ENCODE peak calls at places on chromosome 2, in eight cellular contexts. C is WTC11; V is stimulated activated CD8-positive, alpha-beta memory T cell treated with anti-CD3 and anti-CD28 coated beads, Interleukin-2, amount 100 ng/mL, for 1 hour; I is left ventricle myocardium superior; O is stimulated activated CD4-positive, alpha-beta T cell treated with anti-CD3 and anti-CD28 coated beads, Interleukin-4, amount 100 ng/mL, for 1 hour; U is stimulated activated naive CD8-positive, alpha-beta T cell treated with anti-CD3 and anti-CD28 coated beads, Interleukin-15, Interleukin-2, amounts not matched to agents 100 U/mL and 50 U/mL, for 24 hours; R is PC-3; Y is AG10803. Q is an unnamed sample.

GRCh38 chr2:9802576-9802993 is 40.7 kb upstream of the TAF1B start:
- DNase-seq in C (no peak), V (no peak), I (no peak), O (no peak), U (no peak), R (no peak), Y (no peak), Q (no peak)

GRCh38 chr2:25957743-25958142 is 24.6 kb downstream of the KIF3C start:
- DNase-seq in C (no peak), V (no peak), I (no peak), O (no peak), U (no peak), R (peak), Y (no peak), Q (no peak)

GRCh38 chr2:69946351-69947077 is 14.9 kb downstream of the ASPRV1 start:
- DNase-seq in C (no peak), V (peak), I (no peak), O (peak), U (peak), R (peak), Y (peak), Q (peak)

GRCh38 chr2:206275274-206276160 is 1.1 kb downstream of the ZDBF2 start:
- DNase-seq in C (no peak), V (no peak), I (no peak), O (no peak), U (no peak), R (peak), Y (peak), Q (peak)

GRCh38 chr2:241891988-241892298 is 22.4 kb downstream of the RTP5 start:
- DNase-seq in C (no peak), V (no peak), I (no peak), O (no peak), U (no peak), R (no peak), Y (no peak), Q (no peak)

GRCh38 chr2:110876167-110876999 is 144.0 kb downstream of the ACOXL start:
- DNase-seq in C (peak), V (no peak), I (no peak), O (peak), U (no peak), R (no peak), Y (no peak), Q (no peak)

GRCh38 chr2:101745711-101746694 is 48.5 kb downstream of the MAP4K4 start:
- DNase-seq in C (no peak), V (no peak), I (no peak), O (no peak), U (no peak), R (peak), Y (peak), Q (no peak)

GRCh38 chr2:28729698-28730097 is 21.9 kb upstream of the PPP1CB start:
- DNase-seq in C (no peak), V (no peak), I (no peak), O (no peak), U (no peak), R (peak), Y (peak), Q (no peak)

GRCh38 chr2:218123986-218124385 is 1.8 kb upstream of the CXCR2 start:
- DNase-seq in C (no peak), V (no peak), I (no peak), O (no peak), U (no peak), R (no peak), Y (no peak), Q (no peak)

GRCh38 chr2:138641277-138641676 is 138.9 kb downstream of the NXPH2 start:
- DNase-seq in C (no peak), V (no peak), I (no peak), O (no peak), U (no peak), R (no peak), Y (no peak), Q (no peak)

GRCh38 chr2:237431372-237431771 is 17.4 kb upstream of the COL6A3 start:
- DNase-seq in C (no peak), V (no peak), I (no peak), O (no peak), U (peak), R (peak), Y (peak), Q (no peak)

GRCh38 chr2:231037731-231038482 is 584 bp downstream of the C2orf72 start:
- DNase-seq in C (peak), V (no peak), I (no peak), O (no peak), U (no peak), R (no peak), Y (no peak), Q (no peak)

GRCh38 chr2:175766880-175767279 is 235.2 kb downstream of the LNPK start:
- DNase-seq in C (no peak), V (no peak), I (no peak), O (no peak), U (no peak), R (peak), Y (no peak), Q (no peak)

GRCh38 chr2:8477511-8478132 is 204.2 kb upstream of the ID2 start:
- DNase-seq in C (no peak), V (no peak), I (no peak), O (no peak), U (no peak), R (peak), Y (peak), Q (peak)

GRCh38 chr2:129061079-129061785 is 742.6 kb upstream of the HS6ST1 start:
- DNase-seq in C (no peak), V (no peak), I (no peak), O (no peak), U (no peak), R (no peak), Y (peak), Q (no peak)

GRCh38 chr2:171345971-171346722 is 87.6 kb downstream of the METTL8 start:
- DNase-seq in C (no peak), V (no peak), I (no peak), O (no peak), U (no peak), R (peak), Y (no peak), Q (no peak)

GRCh38 chr2:208970070-208970469 is 453.8 kb upstream of the MAP2 start:
- DNase-seq in C (no peak), V (no peak), I (no peak), O (no peak), U (no peak), R (no peak), Y (no peak), Q (no peak)

GRCh38 chr2:54396107-54396506 is 60.0 kb upstream of the SPTBN1 start:
- DNase-seq in C (no peak), V (no peak), I (no peak), O (no peak), U (no peak), R (peak), Y (peak), Q (no peak)

GRCh38 chr2:8204691-8205090 is 477.2 kb upstream of the ID2 start:
- DNase-seq in C (no peak), V (no peak), I (no peak), O (no peak), U (no peak), R (no peak), Y (no peak), Q (no peak)

GRCh38 chr2:50951416-50951815 is 80.5 kb downstream of the NRXN1 start:
- DNase-seq in C (no peak), V (no peak), I (no peak), O (no peak), U (no peak), R (peak), Y (no peak), Q (no peak)